ENCODE peak calls at places on chromosome 22, in four cellular contexts. Q is lower leg skin, D is ovary, U is tibial nerve. A is an unnamed sample.

GRCh38 chr22:20131856-20132685 is 467 bp downstream of the ZDHHC8 start:
- DNase-seq in Q (no peak), D (peak), U (no peak), A (no peak)

GRCh38 chr22:33470456-33470855 is 412.3 kb upstream of the SYN3 start:
- DNase-seq in Q (no peak), D (no peak), U (no peak), A (no peak)

GRCh38 chr22:21917206-21917958 is 35.3 kb downstream of the PPM1F start:
- DNase-seq in Q (no peak), D (peak), U (no peak), A (no peak)

GRCh38 chr22:20552450-20552894 is 45.1 kb downstream of the MED15 start:
- DNase-seq in Q (peak), D (peak), U (peak), A (no peak)

GRCh38 chr22:29030016-29030617 is 31.5 kb downstream of the C22orf31 start:
- DNase-seq in Q (no peak), D (no peak), U (no peak), A (no peak)

GRCh38 chr22:19811811-19812771 is 42.6 kb downstream of the GNB1L start:
- DNase-seq in Q (peak), D (no peak), U (no peak), A (no peak)

GRCh38 chr22:49016909-49017768 is 810.5 kb downstream of the BRD1 start:
- DNase-seq in Q (no peak), D (no peak), U (no peak), A (no peak)

GRCh38 chr22:29311468-29312217 is 3.9 kb downstream of the RASL10A start:
- DNase-seq in Q (no peak), D (no peak), U (no peak), A (no peak)

GRCh38 chr22:49999063-49999900 is 13.3 kb downstream of the IL17REL start:
- DNase-seq in Q (no peak), D (peak), U (no peak), A (no peak)

DNA sequence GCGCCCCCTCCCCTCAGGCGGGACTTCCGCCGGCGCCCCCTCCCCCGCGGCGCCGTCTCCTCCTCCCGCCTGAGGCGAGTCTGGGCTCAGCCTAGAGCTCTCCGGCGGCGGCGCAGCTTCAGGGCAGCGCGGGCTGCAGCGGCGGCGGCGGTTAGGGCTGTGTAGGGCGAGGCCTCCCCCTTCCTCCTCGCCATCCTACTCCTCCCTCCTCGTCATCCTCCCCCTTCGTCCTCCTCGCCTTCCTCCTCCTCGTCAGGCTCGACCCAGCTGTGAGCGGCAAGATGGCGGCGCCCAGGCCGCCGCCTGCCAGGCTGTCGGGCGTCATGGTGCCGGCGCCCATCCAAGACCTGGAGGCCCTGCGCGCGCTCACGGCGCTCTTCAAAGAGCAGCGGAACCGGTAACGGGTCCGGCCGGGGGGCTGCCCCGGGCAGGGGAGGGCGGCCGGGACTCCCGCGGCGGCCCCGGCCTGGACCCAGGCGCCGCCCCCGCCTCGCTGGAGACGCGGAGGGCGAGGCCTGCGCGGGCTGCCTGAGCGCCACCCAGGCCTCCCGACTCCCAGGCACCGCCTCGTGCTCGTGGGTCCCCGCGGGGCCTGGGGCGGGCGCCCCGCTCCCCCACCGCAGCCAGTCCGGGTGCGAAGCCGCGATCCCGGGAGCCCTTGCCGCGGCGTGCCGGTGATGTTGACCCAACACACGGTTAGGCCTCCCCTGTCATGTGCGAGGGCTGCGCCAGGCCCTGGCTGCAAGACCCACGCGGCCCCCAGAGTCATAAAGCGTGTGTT is at the start of gene ATXN10:
- DNase-seq in Q (peak), D (peak), U (peak), A (peak)
- TF ChIP-seq POLR2A in Q (no peak), D (peak), U (no peak), A (peak)

DNA sequence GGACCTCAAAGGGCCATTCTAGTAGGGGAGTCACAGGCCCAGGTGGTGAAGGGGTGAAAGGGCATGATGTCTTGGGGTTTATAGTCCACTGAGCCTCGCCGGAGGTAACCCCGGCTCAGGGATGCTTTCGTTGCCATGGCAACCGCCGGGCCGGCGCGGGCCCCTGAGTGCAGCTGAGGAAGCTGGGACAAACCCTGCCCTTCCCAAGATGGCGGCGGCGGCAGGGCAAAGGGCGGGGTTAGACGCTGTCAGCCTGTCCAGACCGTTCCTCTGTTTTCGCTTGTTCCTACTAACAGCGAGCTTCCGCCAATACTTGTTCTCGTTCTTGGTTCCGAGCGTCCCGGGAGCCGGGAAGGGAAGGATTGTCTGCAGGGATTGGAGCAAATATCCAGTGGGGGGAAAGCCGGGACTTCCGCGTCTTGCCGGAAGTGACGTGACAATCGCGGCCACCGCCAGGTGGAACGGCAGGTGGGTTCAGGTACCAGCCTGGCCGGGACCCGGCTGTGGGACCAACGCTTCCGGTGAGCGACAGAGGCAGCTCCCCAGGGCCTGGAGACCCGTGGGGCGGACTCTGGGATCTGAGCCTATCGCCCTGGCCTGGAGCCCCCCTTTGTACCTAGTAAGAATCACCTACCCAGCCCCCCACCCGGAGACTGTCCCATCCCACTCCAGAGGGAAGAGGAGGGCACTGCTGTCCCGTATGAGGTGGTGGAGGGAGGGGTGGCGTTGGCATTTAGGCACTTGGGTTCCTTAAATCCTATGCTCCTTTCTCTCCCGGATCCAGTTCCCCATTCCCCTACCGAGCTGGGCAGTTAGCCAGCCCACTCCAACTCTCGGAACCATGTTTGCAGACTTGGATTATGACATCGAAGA is at the start of gene PICK1:
- DNase-seq in Q (peak), D (peak), U (peak), A (peak)
- TF ChIP-seq POLR2A in Q (no peak), D (peak), U (no peak), A (peak)

GRCh38 chr22:39150848-39151215 is 1.6 kb downstream of the CBX7 start:
- DNase-seq in Q (no peak), D (no peak), U (no peak), A (no peak)

GRCh38 chr22:39152024-39152510 is 413 bp downstream of the CBX7 start:
- DNase-seq in Q (no peak), D (no peak), U (no peak), A (no peak)

GRCh38 chr22:39153220-39153860 is 860 bp upstream of the CBX7 start:
- DNase-seq in Q (no peak), D (no peak), U (no peak), A (no peak)

GRCh38 chr22:39151329-39151975 is 1.0 kb downstream of the CBX7 start:
- DNase-seq in Q (no peak), D (peak), U (no peak), A (no peak)

GRCh38 chr22:39152511-39153219 is at the start of gene CBX7:
- DNase-seq in Q (peak), D (peak), U (peak), A (peak)
- TF ChIP-seq POLR2A in Q (peak), D (peak), U (peak), A (peak)

DNA sequence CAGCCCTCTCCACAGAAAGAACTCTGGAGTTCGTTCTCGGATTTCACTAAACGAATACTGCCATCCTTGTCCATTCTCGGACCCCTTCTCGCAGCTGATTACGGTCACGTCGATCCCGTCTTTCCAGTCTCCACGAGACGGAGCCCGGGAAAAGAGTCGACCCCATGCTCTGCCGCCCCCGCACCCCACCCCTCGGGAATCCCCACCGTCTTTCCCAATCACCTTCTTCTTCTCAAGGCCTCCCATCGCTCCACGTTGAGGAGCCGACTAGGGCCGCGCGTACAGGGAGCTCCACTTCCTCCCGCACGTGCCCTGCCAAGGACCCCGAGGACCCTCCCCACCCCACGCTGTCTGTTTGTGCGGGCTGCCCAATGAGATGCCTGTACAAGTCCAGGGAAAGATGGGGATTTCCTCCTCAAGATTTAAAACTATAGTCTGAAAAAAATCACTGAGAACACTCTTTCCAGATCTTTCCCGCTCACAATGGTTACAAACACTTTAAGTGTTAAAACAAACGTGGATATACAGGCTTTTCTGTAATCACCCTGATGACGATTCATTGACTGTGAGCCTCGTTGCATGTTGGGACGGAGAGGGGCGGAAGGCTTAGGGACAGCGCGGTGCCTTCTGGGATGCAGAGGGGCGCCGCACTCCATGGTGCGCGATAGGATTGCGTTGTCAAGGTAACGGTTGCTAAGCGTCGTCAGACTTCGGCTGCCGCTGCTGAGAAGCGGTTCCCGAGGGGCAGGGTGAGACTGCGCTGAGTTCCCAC is at the start of gene PES1:
- DNase-seq in Q (peak), D (peak), U (peak), A (peak)
- TF ChIP-seq POLR2A in Q (peak), D (peak), U (no peak), A (peak)

GRCh38 chr22:44292521-44292920 is 20.2 kb downstream of the SHISAL1 start:
- DNase-seq in Q (no peak), D (no peak), U (no peak), A (no peak)

GRCh38 chr22:44298331-44299087 is 14.2 kb downstream of the SHISAL1 start:
- DNase-seq in Q (no peak), D (no peak), U (no peak), A (no peak)

GRCh38 chr22:44293034-44293433 is 19.7 kb downstream of the SHISAL1 start:
- DNase-seq in Q (no peak), D (no peak), U (no peak), A (no peak)

GRCh38 chr22:44297662-44298061 is 15.1 kb downstream of the SHISAL1 start:
- DNase-seq in Q (no peak), D (no peak), U (no peak), A (no peak)

DNA sequence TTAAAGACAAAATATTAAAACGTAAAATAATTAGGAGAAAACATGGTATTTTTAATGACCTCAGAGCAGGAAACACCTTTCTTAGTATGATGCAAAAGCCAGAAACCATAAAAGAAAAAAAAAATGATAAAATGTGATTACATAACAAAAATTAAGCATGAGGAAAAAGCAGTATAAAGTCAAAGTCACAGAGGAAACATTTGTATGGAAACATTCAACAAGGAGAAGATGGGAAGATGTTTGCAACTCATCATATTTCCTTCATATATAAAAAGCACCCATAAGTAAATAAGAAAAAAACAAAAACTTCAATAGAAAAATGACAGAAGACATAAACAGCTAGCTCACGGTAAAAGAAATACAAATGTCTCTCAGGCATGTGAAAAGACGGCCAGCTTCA is 17.3 kb downstream of the SHISAL1 start:
- DNase-seq in Q (no peak), D (no peak), U (no peak), A (no peak)
- TF ChIP-seq POLR2A in Q (no peak), D (no peak), U (no peak), A (no peak)

GRCh38 chr22:27175444-27175843 is 518.1 kb downstream of the MIAT start:
- DNase-seq in Q (no peak), D (no peak), U (no peak), A (no peak)
- TF ChIP-seq POLR2A in Q (no peak), D (no peak), U (no peak), A (no peak)

GRCh38 chr22:37020192-37020479 is 594 bp downstream of the MPST start:
- DNase-seq in Q (no peak), D (no peak), U (peak), A (peak)

GRCh38 chr22:37018086-37018814 is 997 bp downstream of the TST start:
- DNase-seq in Q (no peak), D (no peak), U (no peak), A (no peak)

GRCh38 chr22:37021041-37021440 is 1.5 kb downstream of the MPST start:
- DNase-seq in Q (no peak), D (no peak), U (no peak), A (no peak)

GRCh38 chr22:37018815-37019308 is 385 bp downstream of the TST start:
- DNase-seq in Q (peak), D (peak), U (peak), A (no peak)

GRCh38 chr22:37019309-37020191 is at the start of the genes MPST and TST:
- DNase-seq in Q (peak), D (peak), U (peak), A (peak)
- TF ChIP-seq POLR2A in Q (peak), D (peak), U (peak), A (peak)

GRCh38 chr22:36223504-36223903 is 15.8 kb downstream of the APOL2 start:
- DNase-seq in Q (no peak), D (no peak), U (no peak), A (no peak)

GRCh38 chr22:36222887-36223450 is 16.4 kb downstream of the APOL2 start:
- DNase-seq in Q (no peak), D (no peak), U (no peak), A (no peak)

GRCh38 chr22:36221799-36222751 is 17.3 kb downstream of the APOL2 start:
- DNase-seq in Q (no peak), D (peak), U (no peak), A (no peak)

GRCh38 chr22:36218648-36219047 is 17.0 kb upstream of the APOL4 start:
- DNase-seq in Q (no peak), D (no peak), U (no peak), A (no peak)

DNA sequence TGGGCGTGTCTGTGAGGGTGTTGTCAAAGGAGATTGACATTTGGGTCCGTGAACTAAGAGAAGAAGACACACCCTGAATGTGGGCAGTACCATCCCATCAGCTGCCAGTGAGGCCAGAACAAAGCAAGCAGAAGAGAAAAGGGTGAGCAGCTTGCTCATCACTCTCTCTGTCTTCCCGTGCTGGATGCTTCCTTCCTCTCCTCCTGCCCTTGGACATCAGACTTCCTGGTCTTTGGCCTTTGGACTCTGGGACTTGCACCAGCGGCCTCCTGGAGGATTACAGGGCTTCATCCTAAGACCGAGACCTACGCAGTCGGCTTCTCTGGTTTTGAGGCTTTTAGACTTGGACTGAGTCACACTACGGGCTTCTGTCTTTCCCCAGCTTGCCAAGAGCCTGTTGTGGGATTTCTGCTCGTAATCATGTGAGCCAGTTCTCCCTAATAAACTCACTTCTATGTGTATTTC is 18.8 kb downstream of the APOL2 start:
- DNase-seq in Q (no peak), D (no peak), U (peak), A (no peak)
- TF ChIP-seq POLR2A in Q (no peak), D (no peak), U (no peak), A (no peak)

GRCh38 chr22:18022851-18023250 is 1.5 kb downstream of the MICAL3 start:
- DNase-seq in Q (no peak), D (no peak), U (no peak), A (no peak)

GRCh38 chr22:18023509-18024275 is 669 bp downstream of the MICAL3 start:
- DNase-seq in Q (peak), D (peak), U (peak), A (peak)

GRCh38 chr22:18021431-18021830 is 2.9 kb downstream of the MICAL3 start:
- DNase-seq in Q (no peak), D (no peak), U (no peak), A (no peak)

GRCh38 chr22:18024956-18025720 is 777 bp upstream of the MICAL3 start:
- DNase-seq in Q (no peak), D (no peak), U (no peak), A (no peak)

DNA sequence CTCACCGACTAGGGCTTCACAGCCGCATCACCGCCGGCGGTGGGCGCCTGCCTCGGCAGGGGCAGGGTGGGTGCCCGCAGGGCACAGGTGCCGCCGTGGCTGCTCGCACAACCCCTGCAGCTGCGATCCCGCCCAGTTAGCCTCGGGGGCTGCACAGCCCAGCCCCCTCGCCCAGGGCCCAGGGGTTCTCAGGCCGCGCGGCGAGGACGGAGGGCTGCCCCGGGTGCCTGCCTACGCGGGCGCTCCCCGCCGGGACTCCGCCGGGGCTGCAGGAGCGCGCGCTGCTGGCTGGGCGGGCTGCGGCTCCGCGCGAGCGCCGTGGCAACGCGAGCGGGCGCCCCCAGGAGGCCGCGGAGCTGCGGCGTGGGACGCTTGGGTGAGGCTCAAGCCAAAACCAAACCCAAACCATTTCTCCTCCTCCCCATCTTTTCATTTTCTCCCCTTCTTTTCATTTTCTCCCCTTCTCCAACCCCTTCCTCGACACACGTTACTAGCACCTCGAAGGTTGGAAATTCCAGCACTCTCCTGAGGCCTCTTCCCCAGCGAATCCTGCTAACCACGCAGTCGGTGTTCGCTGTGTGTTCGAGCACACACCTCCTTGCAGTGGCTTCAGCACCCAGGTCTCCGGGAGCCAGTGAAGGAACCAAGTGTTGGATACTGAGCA is at the start of gene MICAL3:
- DNase-seq in Q (no peak), D (peak), U (peak), A (peak)
- TF ChIP-seq POLR2A in Q (no peak), D (no peak), U (no peak), A (no peak)

A was measured in H54.